ENCODE peak calls at places on chromosomes 3 and 15, in ten cellular contexts. One of them, this sample, is unnamed.

GRCh38 chr15:36844453-36845094 is 255.8 kb downstream of the MEIS2 start:
- DNase-seq in endothelial cell of umbilical vein: peak; percentile 3
- DNase-seq in upper lobe of left lung: no peak
- DNase-seq in heart left ventricle: no peak
- DNase-seq in Peyer's patch: no peak
- DNase-seq in adrenal gland: no peak
- DNase-seq in IMR-90: peak; percentile 69
- DNase-seq in testis: no peak
- DNase-seq in HCT116: no peak
- DNase-seq in breast epithelium: no peak
- DNase-seq in this sample: no peak

GRCh38 chr3:127151992-127152391 is 40.9 kb upstream of the PRR23E start:
- DNase-seq in endothelial cell of umbilical vein: no peak
- DNase-seq in upper lobe of left lung: no peak
- DNase-seq in heart left ventricle: no peak
- DNase-seq in Peyer's patch: no peak
- DNase-seq in adrenal gland: no peak
- DNase-seq in IMR-90: peak; percentile 6
- DNase-seq in testis: no peak
- DNase-seq in HCT116: no peak
- DNase-seq in breast epithelium: no peak
- DNase-seq in this sample: no peak

GRCh38 chr3:48563382-48563918 is at the start of gene UCN2:
- DNase-seq in endothelial cell of umbilical vein: no peak
- DNase-seq in upper lobe of left lung: peak; percentile 37
- DNase-seq in heart left ventricle: no peak
- DNase-seq in Peyer's patch: no peak
- DNase-seq in adrenal gland: no peak
- DNase-seq in IMR-90: peak; percentile 21
- DNase-seq in testis: no peak
- DNase-seq in HCT116: no peak
- DNase-seq in breast epithelium: no peak
- DNase-seq in this sample: no peak

GRCh38 chr3:16040991-16041390 is 133.5 kb upstream of the GALNT15 start:
- DNase-seq in endothelial cell of umbilical vein: no peak
- DNase-seq in upper lobe of left lung: no peak
- DNase-seq in heart left ventricle: no peak
- DNase-seq in Peyer's patch: no peak
- DNase-seq in adrenal gland: no peak
- DNase-seq in IMR-90: no peak
- DNase-seq in testis: no peak
- DNase-seq in HCT116: no peak
- DNase-seq in breast epithelium: no peak
- DNase-seq in this sample: no peak

GRCh38 chr3:16124636-16125035 is 49.8 kb upstream of the GALNT15 start:
- DNase-seq in endothelial cell of umbilical vein: no peak
- DNase-seq in upper lobe of left lung: no peak
- DNase-seq in heart left ventricle: no peak
- DNase-seq in Peyer's patch: no peak
- DNase-seq in adrenal gland: no peak
- DNase-seq in IMR-90: peak; percentile 100
- DNase-seq in testis: no peak
- DNase-seq in HCT116: no peak
- DNase-seq in breast epithelium: no peak
- DNase-seq in this sample: no peak

GRCh38 chr15:41917767-41918430 is 24.0 kb upstream of the SPTBN5 start:
- DNase-seq in endothelial cell of umbilical vein: peak; percentile 71
- DNase-seq in upper lobe of left lung: no peak
- DNase-seq in heart left ventricle: no peak
- DNase-seq in Peyer's patch: peak; percentile 67
- DNase-seq in adrenal gland: peak; percentile 53
- DNase-seq in IMR-90: peak; percentile 84
- DNase-seq in testis: no peak
- DNase-seq in HCT116: peak; percentile 57
- DNase-seq in breast epithelium: peak; percentile 51
- DNase-seq in this sample: no peak

GRCh38 chr15:63832620-63833245 is 1.0 kb downstream of the HERC1 start:
- DNase-seq in endothelial cell of umbilical vein: no peak
- DNase-seq in upper lobe of left lung: no peak
- DNase-seq in heart left ventricle: no peak
- DNase-seq in Peyer's patch: no peak
- DNase-seq in adrenal gland: no peak
- DNase-seq in IMR-90: no peak
- DNase-seq in testis: peak; percentile 26
- DNase-seq in HCT116: no peak
- DNase-seq in breast epithelium: no peak
- DNase-seq in this sample: no peak

GRCh38 chr15:81347910-81348309 is 24.0 kb upstream of the STARD5 start:
- DNase-seq in endothelial cell of umbilical vein: no peak
- DNase-seq in upper lobe of left lung: no peak
- DNase-seq in heart left ventricle: no peak
- DNase-seq in Peyer's patch: no peak
- DNase-seq in adrenal gland: no peak
- DNase-seq in IMR-90: no peak
- DNase-seq in testis: no peak
- DNase-seq in HCT116: no peak
- DNase-seq in breast epithelium: no peak
- DNase-seq in this sample: no peak

GRCh38 chr3:103389356-103389755 is 954.5 kb downstream of the ZPLD1 start:
- DNase-seq in endothelial cell of umbilical vein: no peak
- DNase-seq in upper lobe of left lung: no peak
- DNase-seq in heart left ventricle: no peak
- DNase-seq in Peyer's patch: no peak
- DNase-seq in adrenal gland: no peak
- DNase-seq in IMR-90: no peak
- DNase-seq in testis: no peak
- DNase-seq in HCT116: no peak
- DNase-seq in breast epithelium: no peak
- DNase-seq in this sample: no peak

GRCh38 chr15:66906660-66907059 is 158.7 kb upstream of the SMAD3 start:
- DNase-seq in endothelial cell of umbilical vein: no peak
- DNase-seq in upper lobe of left lung: no peak
- DNase-seq in heart left ventricle: no peak
- DNase-seq in Peyer's patch: no peak
- DNase-seq in adrenal gland: no peak
- DNase-seq in IMR-90: no peak
- DNase-seq in testis: no peak
- DNase-seq in HCT116: no peak
- DNase-seq in breast epithelium: no peak
- DNase-seq in this sample: no peak

GRCh38 chr3:82643948-82644347 is 882.5 kb upstream of the GBE1 start:
- DNase-seq in endothelial cell of umbilical vein: no peak
- DNase-seq in upper lobe of left lung: no peak
- DNase-seq in heart left ventricle: no peak
- DNase-seq in Peyer's patch: no peak
- DNase-seq in adrenal gland: no peak
- DNase-seq in IMR-90: no peak
- DNase-seq in testis: peak; percentile 46
- DNase-seq in HCT116: no peak
- DNase-seq in breast epithelium: no peak
- DNase-seq in this sample: no peak

GRCh38 chr3:138081371-138082084 is 33.9 kb downstream of the DZIP1L start:
- DNase-seq in endothelial cell of umbilical vein: no peak
- DNase-seq in upper lobe of left lung: no peak
- DNase-seq in heart left ventricle: no peak
- DNase-seq in Peyer's patch: no peak
- DNase-seq in adrenal gland: no peak
- DNase-seq in IMR-90: peak; percentile 82
- DNase-seq in testis: no peak
- DNase-seq in HCT116: no peak
- DNase-seq in breast epithelium: no peak
- DNase-seq in this sample: no peak

GRCh38 chr3:138078901-138079344 is 36.5 kb downstream of the DZIP1L start:
- DNase-seq in endothelial cell of umbilical vein: no peak
- DNase-seq in upper lobe of left lung: no peak
- DNase-seq in heart left ventricle: no peak
- DNase-seq in Peyer's patch: no peak
- DNase-seq in adrenal gland: peak; percentile 22
- DNase-seq in IMR-90: peak; percentile 99
- DNase-seq in testis: no peak
- DNase-seq in HCT116: peak; percentile 27
- DNase-seq in breast epithelium: no peak
- DNase-seq in this sample: no peak

GRCh38 chr3:138082085-138082991 is 33.1 kb downstream of the DZIP1L start:
- DNase-seq in endothelial cell of umbilical vein: no peak
- DNase-seq in upper lobe of left lung: no peak
- DNase-seq in heart left ventricle: no peak
- DNase-seq in Peyer's patch: no peak
- DNase-seq in adrenal gland: no peak
- DNase-seq in IMR-90: peak; percentile 93
- DNase-seq in testis: no peak
- DNase-seq in HCT116: peak; percentile 42
- DNase-seq in breast epithelium: no peak
- DNase-seq in this sample: no peak

GRCh38 chr3:138078096-138078495 is 37.3 kb downstream of the DZIP1L start:
- DNase-seq in endothelial cell of umbilical vein: no peak
- DNase-seq in upper lobe of left lung: no peak
- DNase-seq in heart left ventricle: no peak
- DNase-seq in Peyer's patch: no peak
- DNase-seq in adrenal gland: no peak
- DNase-seq in IMR-90: peak; percentile 72
- DNase-seq in testis: no peak
- DNase-seq in HCT116: peak; percentile 32
- DNase-seq in breast epithelium: no peak
- DNase-seq in this sample: no peak

GRCh38 chr3:138079901-138080300 is 35.5 kb downstream of the DZIP1L start:
- DNase-seq in endothelial cell of umbilical vein: no peak
- DNase-seq in upper lobe of left lung: no peak
- DNase-seq in heart left ventricle: no peak
- DNase-seq in Peyer's patch: no peak
- DNase-seq in adrenal gland: no peak
- DNase-seq in IMR-90: peak; percentile 6
- DNase-seq in testis: no peak
- DNase-seq in HCT116: no peak
- DNase-seq in breast epithelium: no peak
- DNase-seq in this sample: no peak
- H3K4me1 ChIP-seq in endothelial cell of umbilical vein: no peaks in the 10 kb centered on the region
- H3K4me1 ChIP-seq in upper lobe of left lung: no peaks in the 10 kb centered on the region
- H3K4me1 ChIP-seq in heart left ventricle: no peaks in the 10 kb centered on the region
- H3K4me1 ChIP-seq in Peyer's patch: no peaks in the 10 kb centered on the region
- H3K4me1 ChIP-seq in adrenal gland: no peaks in the 10 kb centered on the region
- H3K4me1 ChIP-seq in IMR-90: peaks cover 26% of the 10 kb centered on the region
- H3K4me1 ChIP-seq in testis: no peaks in the 10 kb centered on the region
- H3K4me1 ChIP-seq in HCT116: peaks cover 48% of the 10 kb centered on the region
- H3K4me1 ChIP-seq in breast epithelium: no peaks in the 10 kb centered on the region
- H3K4me1 ChIP-seq in this sample: no peaks in the 10 kb centered on the region

GRCh38 chr3:58683001-58683845 is 16.6 kb upstream of the FAM3D start:
- DNase-seq in endothelial cell of umbilical vein: no peak
- DNase-seq in upper lobe of left lung: no peak
- DNase-seq in heart left ventricle: no peak
- DNase-seq in Peyer's patch: no peak
- DNase-seq in adrenal gland: no peak
- DNase-seq in IMR-90: peak; percentile 61
- DNase-seq in testis: no peak
- DNase-seq in HCT116: peak; percentile 16
- DNase-seq in breast epithelium: no peak
- DNase-seq in this sample: no peak
- TF ChIP-seq POLR2A in endothelial cell of umbilical vein: no peak
- TF ChIP-seq POLR2A in upper lobe of left lung: no peak
- TF ChIP-seq POLR2A in heart left ventricle: no peak
- TF ChIP-seq POLR2A in Peyer's patch: no peak
- TF ChIP-seq POLR2A in adrenal gland: no peak
- TF ChIP-seq POLR2A in IMR-90: no peak
- TF ChIP-seq POLR2A in testis: no peak
- TF ChIP-seq POLR2A in HCT116: no peak
- TF ChIP-seq POLR2A in breast epithelium: no peak
- TF ChIP-seq POLR2A in this sample: no peak

DNA sequence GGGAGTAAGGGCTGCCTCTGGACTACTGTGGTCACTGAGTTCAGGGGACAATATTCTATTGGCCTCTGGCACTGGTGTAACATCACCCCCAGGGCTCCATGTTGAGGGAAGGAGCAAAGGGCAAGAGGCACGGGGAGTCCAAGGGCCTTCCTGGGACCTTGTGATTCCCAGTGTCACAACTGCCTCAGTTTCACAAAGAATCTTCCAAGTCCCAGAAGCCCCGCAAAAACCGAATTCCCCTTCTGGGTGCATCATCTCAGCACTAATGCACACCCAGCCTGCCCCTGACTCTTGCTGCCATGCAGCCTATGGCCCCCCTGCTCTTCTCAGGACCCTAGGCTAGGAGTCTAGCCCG is 5.5 kb downstream of the AMOTL2 start:
- DNase-seq in endothelial cell of umbilical vein: no peak
- DNase-seq in upper lobe of left lung: no peak
- DNase-seq in heart left ventricle: no peak
- DNase-seq in Peyer's patch: no peak
- DNase-seq in adrenal gland: no peak
- DNase-seq in IMR-90: no peak
- DNase-seq in testis: no peak
- DNase-seq in HCT116: no peak
- DNase-seq in breast epithelium: peak; percentile 17
- DNase-seq in this sample: no peak
- H3K4me1 ChIP-seq in endothelial cell of umbilical vein: peaks cover 80% of the 10 kb centered on the region
- H3K4me1 ChIP-seq in upper lobe of left lung: peaks cover 89% of the 10 kb centered on the region
- H3K4me1 ChIP-seq in heart left ventricle: peaks cover 82% of the 10 kb centered on the region
- H3K4me1 ChIP-seq in Peyer's patch: no peaks in the 10 kb centered on the region
- H3K4me1 ChIP-seq in adrenal gland: peaks cover 43% of the 10 kb centered on the region
- H3K4me1 ChIP-seq in IMR-90: peaks cover 66% of the 10 kb centered on the region
- H3K4me1 ChIP-seq in testis: peaks cover 40% of the 10 kb centered on the region
- H3K4me1 ChIP-seq in HCT116: peaks cover 93% of the 10 kb centered on the region
- H3K4me1 ChIP-seq in breast epithelium: peaks cover 33% of the 10 kb centered on the region
- H3K4me1 ChIP-seq in this sample: peaks cover 85% of the 10 kb centered on the region

GRCh38 chr15:70892912-70893560 is 410 bp downstream of the LRRC49 start:
- DNase-seq in endothelial cell of umbilical vein: peak; percentile 81
- DNase-seq in upper lobe of left lung: no peak
- DNase-seq in heart left ventricle: peak; percentile 32
- DNase-seq in Peyer's patch: no peak
- DNase-seq in adrenal gland: peak; percentile 40
- DNase-seq in IMR-90: peak; percentile 79
- DNase-seq in testis: peak; percentile 62
- DNase-seq in HCT116: no peak
- DNase-seq in breast epithelium: no peak
- DNase-seq in this sample: no peak

GRCh38 chr15:70892002-70892911 is at the start of the genes LRRC49 and THAP10:
- DNase-seq in endothelial cell of umbilical vein: peak; percentile 98
- DNase-seq in upper lobe of left lung: peak; percentile 89
- DNase-seq in heart left ventricle: peak; percentile 88
- DNase-seq in Peyer's patch: peak; percentile 84
- DNase-seq in adrenal gland: peak; percentile 92
- DNase-seq in IMR-90: peak; percentile 98
- DNase-seq in testis: peak; percentile 97
- DNase-seq in HCT116: peak; percentile 88
- DNase-seq in breast epithelium: peak; percentile 82
- DNase-seq in this sample: peak; percentile 71
- TF ChIP-seq POLR2A in endothelial cell of umbilical vein: no peak
- TF ChIP-seq POLR2A in upper lobe of left lung: no peak
- TF ChIP-seq POLR2A in heart left ventricle: no peak
- TF ChIP-seq POLR2A in Peyer's patch: no peak
- TF ChIP-seq POLR2A in adrenal gland: no peak
- TF ChIP-seq POLR2A in IMR-90: peak; percentile 52
- TF ChIP-seq POLR2A in testis: no peak
- TF ChIP-seq POLR2A in HCT116: no peak
- TF ChIP-seq POLR2A in breast epithelium: peak; percentile 24
- TF ChIP-seq POLR2A in this sample: no peak

This sample was measured in tibial nerve.